ENCODE peak calls at places on chromosome 10, in four cellular contexts. U is H9, J is IMR-90, T is H1. K is an unnamed sample.

GRCh38 chr10:125083576-125083920 is 76.8 kb downstream of the CTBP2 start:
- DNase-seq in U (no peak), J (peak; percentile 97), T (no peak), K (no peak)

GRCh38 chr10:92989250-92989649 is 71.3 kb upstream of the CYP26C1 start:
- DNase-seq in U (no peak), J (no peak), T (no peak), K (no peak)

GRCh38 chr10:97713351-97713827 is at the start of gene MARVELD1:
- DNase-seq in U (peak; percentile 88), J (peak; percentile 77), T (peak; percentile 76), K (peak; percentile 91)

GRCh38 chr10:70662362-70663220 is 9.7 kb upstream of the ADAMTS14 start:
- DNase-seq in U (no peak), J (peak; percentile 69), T (no peak), K (no peak)

GRCh38 chr10:61971016-61971350 is 69.5 kb downstream of the ARID5B start:
- DNase-seq in U (no peak), J (peak; percentile 22), T (no peak), K (no peak)

GRCh38 chr10:14588084-14588937 is 186.4 kb downstream of the FAM107B start:
- DNase-seq in U (peak; percentile 14), J (peak; percentile 100), T (no peak), K (no peak)

GRCh38 chr10:117710181-117710798 is 167.7 kb downstream of the EMX2 start:
- DNase-seq in U (peak; percentile 49), J (no peak), T (no peak), K (peak; percentile 40)

GRCh38 chr10:71601273-71601672 is 118.3 kb downstream of the C10orf105 start:
- DNase-seq in U (no peak), J (no peak), T (no peak), K (no peak)

GRCh38 chr10:111546216-111546615 is 469.4 kb downstream of the ADRA2A start:
- DNase-seq in U (no peak), J (no peak), T (no peak), K (no peak)
- H3K56ac ChIP-seq in U (no peak overlapping the region), J (no peak overlapping the region), T (no peak overlapping the region), K (no peak overlapping the region)

GRCh38 chr10:119726291-119727261 is 726 bp downstream of the INPP5F start:
- DNase-seq in U (peak; percentile 72), J (no peak), T (peak; percentile 84), K (peak; percentile 62)
- H3K56ac ChIP-seq in U (no peak overlapping the region), J (no peak overlapping the region), T (no peak overlapping the region), K (peak overlapping the region; percentile 86)

DNA sequence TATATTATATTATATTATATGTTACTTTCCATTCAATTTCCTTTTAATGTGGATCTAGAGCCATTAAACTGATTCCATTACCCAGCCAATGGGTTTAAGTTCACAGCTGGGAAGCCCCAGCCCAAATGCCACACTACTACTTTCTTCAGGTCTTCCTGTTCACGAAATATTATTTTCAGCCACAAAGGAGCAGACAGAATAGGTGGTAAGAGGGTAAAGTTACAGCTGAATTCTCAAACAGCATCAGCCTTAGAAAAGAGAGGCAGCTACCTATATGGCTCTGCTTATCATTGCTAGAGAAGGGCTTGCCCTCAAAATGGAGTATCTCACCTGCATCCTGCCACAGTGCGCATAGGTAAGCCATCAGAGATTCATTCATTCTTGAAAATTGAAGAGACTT is 128.3 kb downstream of the ITGA8 start:
- DNase-seq in U (no peak), J (no peak), T (no peak), K (no peak)
- H3K56ac ChIP-seq in U (no peak overlapping the region), J (no peak overlapping the region), T (no peak overlapping the region), K (no peak overlapping the region)

DNA sequence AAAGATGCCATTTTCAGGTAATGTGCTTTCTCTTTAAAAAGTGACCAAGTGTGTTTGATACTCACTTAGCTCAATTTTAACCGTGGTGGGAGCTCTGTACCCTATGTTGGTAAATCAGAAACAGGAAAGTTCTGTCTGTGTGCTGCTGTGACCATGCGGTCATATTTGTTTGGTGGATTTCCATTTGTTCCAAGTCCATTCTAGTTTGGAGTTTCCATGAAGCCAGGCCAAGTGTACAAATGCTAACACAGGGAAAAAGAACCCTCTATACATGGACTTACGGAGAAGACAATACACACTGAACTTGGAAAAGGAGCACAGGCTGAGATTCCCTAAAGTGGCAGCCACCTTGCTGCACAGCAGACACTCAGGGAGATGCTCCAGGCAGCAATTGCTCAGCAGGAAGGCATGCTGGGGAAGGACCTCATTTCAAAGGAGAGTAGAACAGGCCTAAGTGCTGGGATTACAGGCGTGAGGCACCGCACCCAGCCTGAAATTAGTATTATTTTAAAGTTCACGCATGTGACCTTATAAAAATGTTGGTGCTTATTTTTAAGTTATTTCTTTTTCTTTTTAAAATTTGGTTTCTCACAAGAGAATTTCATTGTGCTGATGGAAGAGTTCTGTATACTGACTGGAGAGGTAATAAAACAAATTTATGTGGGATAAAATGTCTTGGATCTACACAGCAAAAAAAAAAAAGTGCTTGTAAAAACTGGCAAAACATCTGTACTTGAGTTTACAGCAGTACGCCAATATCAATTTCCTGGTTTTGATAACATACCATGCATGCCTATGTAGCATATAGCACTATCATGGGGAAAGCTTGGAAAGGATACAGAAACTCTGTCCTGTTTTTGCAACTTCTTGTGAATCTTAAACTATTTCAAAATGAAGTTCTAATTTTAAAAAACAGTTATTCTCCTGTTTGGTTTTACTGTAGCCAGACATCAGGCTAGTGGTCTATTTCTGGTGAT is 436.2 kb downstream of the KCNMA1 start:
- DNase-seq in U (no peak), J (peak; percentile 72), T (no peak), K (peak; percentile 48)
- H3K56ac ChIP-seq in U (no peak overlapping the region), J (no peak overlapping the region), T (no peak overlapping the region), K (no peak overlapping the region)

DNA sequence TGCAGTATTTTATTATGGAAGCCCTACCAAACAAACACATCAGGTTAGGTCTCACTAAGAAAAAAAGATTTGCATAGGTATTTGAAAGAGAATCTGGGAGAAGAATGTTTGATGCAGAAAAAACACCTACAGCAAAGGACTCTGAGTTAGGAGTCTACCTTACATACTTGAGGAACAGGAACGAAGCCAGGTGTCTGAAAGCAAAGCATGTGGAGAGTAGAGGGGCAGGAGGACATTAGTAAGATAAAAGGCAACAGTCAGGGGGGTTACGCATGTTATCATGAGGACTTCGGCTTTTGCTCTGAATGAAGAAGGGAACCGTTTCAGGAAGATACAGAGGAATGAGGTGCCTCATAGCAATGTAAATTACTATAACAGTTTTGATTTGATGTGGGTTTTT is 87.9 kb upstream of the PTER start:
- DNase-seq in U (peak; percentile 34), J (no peak), T (no peak), K (no peak)
- H3K56ac ChIP-seq in U (no peak overlapping the region), J (no peak overlapping the region), T (no peak overlapping the region), K (no peak overlapping the region)

GRCh38 chr10:96395931-96396877 is 37.4 kb upstream of the OPALIN start:
- DNase-seq in U (peak; percentile 82), J (peak; percentile 67), T (peak; percentile 79), K (peak; percentile 76)
- H3K56ac ChIP-seq in U (no peak overlapping the region), J (no peak overlapping the region), T (no peak overlapping the region), K (peak overlapping the region; percentile 45)